ENCODE peak calls at places on chromosomes 3 and 15, in six cellular contexts. X is HepG2, D is K562, L is H1, R is SK-N-SH, F is GM12878. A is an unnamed sample.

GRCh38 chr3:53236112-53236841 is 19.5 kb downstream of the TKT start:
- DNase-seq in F (no peak), L (no peak), X (peak; percentile 52), D (peak; percentile 54), R (no peak), A (peak; percentile 79)

GRCh38 chr15:101451192-101451799 is 38.2 kb downstream of the PCSK6 start:
- DNase-seq in R (peak; percentile 80), X (no peak), F (no peak), L (no peak), D (peak; percentile 89), A (peak; percentile 63)

GRCh38 chr15:27172821-27173220 is 201.8 kb downstream of the GABRG3 start:
- DNase-seq in X (no peak), R (no peak), F (no peak), L (no peak), D (no peak), A (no peak)

GRCh38 chr3:168424059-168424765 is 328.5 kb upstream of the GOLIM4 start:
- DNase-seq in D (no peak), F (no peak), L (no peak), R (no peak), X (no peak), A (no peak)

GRCh38 chr3:140723576-140723975 is 45.7 kb downstream of the TRIM42 start:
- DNase-seq in R (no peak), X (no peak), F (no peak), L (no peak), D (no peak), A (no peak)

GRCh38 chr3:172371544-172371943 is 76.7 kb downstream of the GHSR start:
- DNase-seq in F (no peak), D (no peak), X (no peak), R (no peak), L (no peak), A (no peak)

GRCh38 chr3:171491412-171491811 is 31.2 kb upstream of the TNIK start:
- DNase-seq in D (no peak), X (no peak), L (no peak), F (no peak), R (no peak), A (no peak)

GRCh38 chr3:120039642-120040610 is 54.3 kb downstream of the GSK3B start:
- DNase-seq in D (peak; percentile 5), F (no peak), X (no peak), L (peak; percentile 72), R (no peak), A (peak; percentile 21)

GRCh38 chr3:48428088-48428862 is 1.6 kb downstream of the PLXNB1 start:
- DNase-seq in L (peak; percentile 73), F (no peak), X (peak; percentile 90), R (no peak), D (no peak), A (no peak)

GRCh38 chr3:44966795-44967278 is 9.1 kb downstream of the ZDHHC3 start:
- DNase-seq in R (no peak), L (no peak), X (no peak), F (no peak), D (peak; percentile 81), A (peak; percentile 89)
- TF ChIP-seq GABPA in R (no peak), L (no peak), X (no peak), F (no peak), D (no peak), A (no peak)

GRCh38 chr15:70493376-70493775 is 270.0 kb downstream of the UACA start:
- DNase-seq in X (no peak), L (no peak), D (no peak), F (no peak), R (no peak), A (no peak)

GRCh38 chr15:70491641-70492040 is 271.7 kb downstream of the UACA start:
- DNase-seq in F (no peak), D (no peak), X (no peak), L (no peak), R (no peak), A (no peak)

GRCh38 chr15:70491183-70491621 is 272.2 kb downstream of the UACA start:
- DNase-seq in L (no peak), R (no peak), X (no peak), F (no peak), D (no peak), A (peak; percentile 49)

GRCh38 chr15:70493787-70494514 is 269.4 kb downstream of the UACA start:
- DNase-seq in F (no peak), R (no peak), X (peak; percentile 8), L (no peak), D (no peak), A (no peak)

DNA sequence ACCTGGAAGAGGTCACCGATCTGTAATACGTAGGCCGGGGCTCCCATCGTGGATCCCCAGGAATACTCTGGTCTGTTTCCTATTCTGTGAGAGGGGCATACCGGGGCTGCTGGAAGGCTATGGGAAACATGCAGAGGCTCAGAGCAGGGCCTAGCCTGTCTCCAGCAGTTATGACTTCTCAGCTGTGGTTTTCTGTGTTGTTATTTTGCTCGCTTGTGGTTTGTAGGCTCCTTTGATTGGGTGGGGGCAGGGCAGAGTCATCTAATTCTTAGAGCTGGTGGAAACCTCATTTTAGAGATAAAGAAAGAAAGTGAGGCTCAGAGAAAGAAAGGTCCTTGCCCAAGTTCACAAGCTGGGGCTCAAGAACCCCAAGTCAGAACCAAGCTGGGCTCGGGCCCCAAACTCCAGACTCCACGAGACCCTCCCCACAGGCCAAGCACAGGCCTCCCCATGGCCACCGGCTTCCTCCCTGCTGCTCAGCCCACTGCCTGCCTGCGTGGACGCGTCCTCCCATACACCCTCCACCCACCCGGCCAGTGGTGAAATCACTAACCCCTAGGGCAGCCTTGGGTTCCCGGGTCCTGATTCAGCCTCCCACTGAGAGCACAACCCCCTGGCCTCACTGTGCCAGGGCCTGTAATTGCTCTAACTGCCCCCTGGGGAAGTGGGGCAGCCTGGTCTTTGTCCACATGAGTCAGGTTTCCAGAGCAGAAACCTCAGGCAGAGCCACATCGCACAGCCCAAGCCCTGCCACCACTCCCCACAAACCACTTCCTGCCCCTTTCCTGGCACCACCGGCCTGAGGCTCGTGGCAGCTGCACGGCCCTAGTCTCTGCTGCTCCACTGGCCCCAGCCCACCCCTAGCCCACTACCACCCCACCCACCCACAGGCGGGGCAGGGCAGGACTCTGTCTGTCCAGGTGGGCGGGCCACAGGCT is 270.8 kb downstream of the UACA start:
- DNase-seq in L (no peak), D (no peak), F (no peak), X (no peak), R (peak; percentile 80), A (peak; percentile 72)
- TF ChIP-seq POLR2AphosphoS5 in L (no peak), D (no peak), F (no peak), X (no peak), R (peak; percentile 48), A (peak; percentile 94)

GRCh38 chr15:41966920-41967465 is 5.4 kb downstream of the EHD4 start:
- DNase-seq in X (no peak), L (no peak), F (no peak), D (no peak), R (no peak), A (no peak)

GRCh38 chr15:41969851-41970431 is 2.4 kb downstream of the EHD4 start:
- DNase-seq in R (no peak), F (peak; percentile 88), L (peak; percentile 37), D (no peak), X (no peak), A (peak; percentile 23)

GRCh38 chr15:41967506-41968206 is 4.7 kb downstream of the EHD4 start:
- DNase-seq in L (no peak), D (no peak), X (no peak), F (peak; percentile 45), R (no peak), A (peak; percentile 93)

GRCh38 chr15:41970456-41970855 is 1.9 kb downstream of the EHD4 start:
- DNase-seq in D (no peak), X (no peak), L (no peak), R (no peak), F (no peak), A (no peak)

DNA sequence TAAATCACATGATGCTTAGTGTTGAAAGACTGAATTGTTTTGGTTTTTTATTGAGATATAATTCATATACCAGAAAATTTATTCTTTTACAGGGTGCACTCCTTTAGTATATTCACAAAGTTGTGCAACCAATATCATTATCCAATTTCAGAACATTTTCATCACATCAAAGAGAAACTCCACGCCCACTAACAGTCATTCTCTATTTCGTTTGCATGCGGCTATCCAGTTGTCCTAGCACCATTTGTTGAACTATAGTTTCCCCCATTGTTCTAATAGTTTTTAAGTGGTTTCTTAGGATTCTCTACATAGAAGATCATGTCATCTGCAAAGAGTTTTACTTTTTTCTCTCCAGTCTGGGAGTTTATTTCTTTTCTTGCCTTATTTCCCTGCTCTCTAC is 3.6 kb downstream of the EHD4 start:
- DNase-seq in X (no peak), D (no peak), R (no peak), F (peak; percentile 28), L (no peak), A (no peak)
- H3K4me3 ChIP-seq in X (no peak overlapping the region), D (no peak overlapping the region), R (no peak overlapping the region), F (peak overlapping the region; percentile 93), L (no peak overlapping the region), A (no peak overlapping the region)

DNA sequence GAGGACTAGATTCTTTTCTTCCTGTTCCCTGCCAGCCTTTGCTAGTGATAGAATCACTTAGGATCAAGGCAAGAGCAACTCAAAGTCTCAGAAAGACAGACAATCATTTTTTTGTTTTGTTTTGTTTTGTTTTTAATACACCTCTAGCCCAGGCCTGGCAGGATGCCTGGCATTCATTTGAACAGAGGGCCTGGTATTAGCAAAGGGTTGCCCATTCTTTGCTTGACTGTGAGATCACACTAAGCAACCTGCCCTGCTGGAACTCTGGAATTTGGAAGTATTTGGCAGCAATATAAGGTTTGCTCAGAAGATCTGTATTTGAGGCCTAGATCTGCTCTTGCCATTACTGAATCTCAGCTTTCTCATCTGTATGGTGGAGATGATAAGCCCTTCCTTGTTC is 21.8 kb upstream of the ATP13A5 start:
- DNase-seq in L (peak; percentile 1), F (no peak), R (no peak), X (no peak), D (no peak), A (no peak)
- TF ChIP-seq GABPA in L (no peak), F (no peak), R (no peak), X (no peak), D (no peak), A (no peak)

A was measured in HL-60.